ENCODE peak calls at places on chromosomes 16 and 17, in ten cellular contexts. One of them, this sample, is unnamed.

GRCh38 chr17:49694847-49695697 is 12.7 kb downstream of the SLC35B1 start:
- DNase-seq in SK-N-SH: peak
- DNase-seq in A549: peak
- DNase-seq in IMR-90: no peak
- DNase-seq in AG10803: peak
- DNase-seq in adrenal gland: peak
- DNase-seq in pancreas: peak
- DNase-seq in H1: no peak
- DNase-seq in cardiac fibroblast: peak
- DNase-seq in AG09319: no peak
- DNase-seq in this sample: peak

GRCh38 chr17:16934133-16934795 is 37.7 kb downstream of the TNFRSF13B start:
- DNase-seq in SK-N-SH: no peak
- DNase-seq in A549: no peak
- DNase-seq in IMR-90: no peak
- DNase-seq in AG10803: no peak
- DNase-seq in adrenal gland: no peak
- DNase-seq in pancreas: no peak
- DNase-seq in H1: no peak
- DNase-seq in cardiac fibroblast: no peak
- DNase-seq in AG09319: no peak
- DNase-seq in this sample: peak

GRCh38 chr17:27596106-27596505 is 34.9 kb upstream of the LGALS9 start:
- DNase-seq in SK-N-SH: no peak
- DNase-seq in A549: no peak
- DNase-seq in IMR-90: peak
- DNase-seq in AG10803: no peak
- DNase-seq in adrenal gland: no peak
- DNase-seq in pancreas: no peak
- DNase-seq in H1: no peak
- DNase-seq in cardiac fibroblast: no peak
- DNase-seq in AG09319: no peak
- DNase-seq in this sample: no peak

GRCh38 chr17:69500911-69501429 is 86.5 kb downstream of the MAP2K6 start:
- DNase-seq in SK-N-SH: no peak
- DNase-seq in A549: no peak
- DNase-seq in IMR-90: no peak
- DNase-seq in AG10803: peak
- DNase-seq in adrenal gland: no peak
- DNase-seq in pancreas: no peak
- DNase-seq in H1: no peak
- DNase-seq in cardiac fibroblast: no peak
- DNase-seq in AG09319: no peak
- DNase-seq in this sample: no peak

GRCh38 chr16:86414991-86415740 is 95.2 kb upstream of the FOXF1 start:
- DNase-seq in SK-N-SH: no peak
- DNase-seq in A549: no peak
- DNase-seq in IMR-90: no peak
- DNase-seq in AG10803: no peak
- DNase-seq in adrenal gland: peak
- DNase-seq in pancreas: no peak
- DNase-seq in H1: no peak
- DNase-seq in cardiac fibroblast: peak
- DNase-seq in AG09319: no peak
- DNase-seq in this sample: no peak

GRCh38 chr17:33986566-33986965 is 268.5 kb upstream of the CCL2 start:
- DNase-seq in SK-N-SH: no peak
- DNase-seq in A549: no peak
- DNase-seq in IMR-90: no peak
- DNase-seq in AG10803: no peak
- DNase-seq in adrenal gland: no peak
- DNase-seq in pancreas: no peak
- DNase-seq in H1: no peak
- DNase-seq in cardiac fibroblast: no peak
- DNase-seq in AG09319: no peak
- DNase-seq in this sample: no peak

GRCh38 chr16:14489460-14489859 is 140.6 kb downstream of the PARN start:
- DNase-seq in SK-N-SH: peak
- DNase-seq in A549: peak
- DNase-seq in IMR-90: peak
- DNase-seq in AG10803: peak
- DNase-seq in adrenal gland: peak
- DNase-seq in pancreas: no peak
- DNase-seq in H1: no peak
- DNase-seq in cardiac fibroblast: no peak
- DNase-seq in AG09319: no peak
- DNase-seq in this sample: no peak

GRCh38 chr16:88591577-88592021 is 21.4 kb downstream of the ZC3H18 start:
- DNase-seq in SK-N-SH: no peak
- DNase-seq in A549: no peak
- DNase-seq in IMR-90: peak
- DNase-seq in AG10803: peak
- DNase-seq in adrenal gland: peak
- DNase-seq in pancreas: no peak
- DNase-seq in H1: no peak
- DNase-seq in cardiac fibroblast: no peak
- DNase-seq in AG09319: peak
- DNase-seq in this sample: no peak

GRCh38 chr16:87541004-87541881 is 48.4 kb upstream of the ZCCHC14 start:
- DNase-seq in SK-N-SH: peak
- DNase-seq in A549: no peak
- DNase-seq in IMR-90: peak
- DNase-seq in AG10803: peak
- DNase-seq in adrenal gland: no peak
- DNase-seq in pancreas: no peak
- DNase-seq in H1: no peak
- DNase-seq in cardiac fibroblast: peak
- DNase-seq in AG09319: no peak
- DNase-seq in this sample: no peak

GRCh38 chr16:54194008-54194731 is 92.4 kb downstream of the IRX3 start:
- DNase-seq in SK-N-SH: no peak
- DNase-seq in A549: no peak
- DNase-seq in IMR-90: no peak
- DNase-seq in AG10803: peak
- DNase-seq in adrenal gland: peak
- DNase-seq in pancreas: peak
- DNase-seq in H1: no peak
- DNase-seq in cardiac fibroblast: peak
- DNase-seq in AG09319: no peak
- DNase-seq in this sample: no peak

GRCh38 chr17:62718420-62718819 is 89.7 kb downstream of the MARCHF10 start:
- DNase-seq in SK-N-SH: no peak
- DNase-seq in A549: no peak
- DNase-seq in IMR-90: peak
- DNase-seq in AG10803: peak
- DNase-seq in adrenal gland: no peak
- DNase-seq in pancreas: no peak
- DNase-seq in H1: no peak
- DNase-seq in cardiac fibroblast: peak
- DNase-seq in AG09319: no peak
- DNase-seq in this sample: no peak

GRCh38 chr17:77435272-77436057 is 294.7 kb downstream of the SEC14L1 start:
- DNase-seq in SK-N-SH: no peak
- DNase-seq in A549: no peak
- DNase-seq in IMR-90: no peak
- DNase-seq in AG10803: no peak
- DNase-seq in adrenal gland: no peak
- DNase-seq in pancreas: no peak
- DNase-seq in H1: no peak
- DNase-seq in cardiac fibroblast: no peak
- DNase-seq in AG09319: no peak
- DNase-seq in this sample: no peak

GRCh38 chr17:28416703-28417311 is 10.8 kb upstream of the SLC46A1 start:
- DNase-seq in SK-N-SH: peak
- DNase-seq in A549: peak
- DNase-seq in IMR-90: peak
- DNase-seq in AG10803: peak
- DNase-seq in adrenal gland: peak
- DNase-seq in pancreas: peak
- DNase-seq in H1: no peak
- DNase-seq in cardiac fibroblast: peak
- DNase-seq in AG09319: no peak
- DNase-seq in this sample: no peak

GRCh38 chr17:72139213-72139612 is 18.4 kb downstream of the SOX9 start:
- DNase-seq in SK-N-SH: no peak
- DNase-seq in A549: no peak
- DNase-seq in IMR-90: peak
- DNase-seq in AG10803: no peak
- DNase-seq in adrenal gland: no peak
- DNase-seq in pancreas: no peak
- DNase-seq in H1: no peak
- DNase-seq in cardiac fibroblast: peak
- DNase-seq in AG09319: no peak
- DNase-seq in this sample: no peak

GRCh38 chr16:69855587-69855986 is 93.5 kb downstream of the WWP2 start:
- DNase-seq in SK-N-SH: no peak
- DNase-seq in A549: no peak
- DNase-seq in IMR-90: no peak
- DNase-seq in AG10803: no peak
- DNase-seq in adrenal gland: no peak
- DNase-seq in pancreas: no peak
- DNase-seq in H1: no peak
- DNase-seq in cardiac fibroblast: peak
- DNase-seq in AG09319: no peak
- DNase-seq in this sample: no peak

GRCh38 chr17:5832886-5833285 is 237.3 kb upstream of the WSCD1 start:
- DNase-seq in SK-N-SH: no peak
- DNase-seq in A549: peak
- DNase-seq in IMR-90: peak
- DNase-seq in AG10803: peak
- DNase-seq in adrenal gland: no peak
- DNase-seq in pancreas: no peak
- DNase-seq in H1: no peak
- DNase-seq in cardiac fibroblast: peak
- DNase-seq in AG09319: peak
- DNase-seq in this sample: no peak
- TF ChIP-seq CTCF in SK-N-SH: no peak
- TF ChIP-seq CTCF in A549: no peak
- TF ChIP-seq CTCF in IMR-90: no peak
- TF ChIP-seq CTCF in AG10803: no peak
- TF ChIP-seq CTCF in adrenal gland: no peak
- TF ChIP-seq CTCF in pancreas: no peak
- TF ChIP-seq CTCF in H1: no peak
- TF ChIP-seq CTCF in cardiac fibroblast: no peak
- TF ChIP-seq CTCF in AG09319: no peak
- TF ChIP-seq CTCF in this sample: no peak

GRCh38 chr16:1184156-1184868 is 31.4 kb downstream of the CACNA1H start:
- DNase-seq in SK-N-SH: no peak
- DNase-seq in A549: peak
- DNase-seq in IMR-90: no peak
- DNase-seq in AG10803: no peak
- DNase-seq in adrenal gland: no peak
- DNase-seq in pancreas: no peak
- DNase-seq in H1: no peak
- DNase-seq in cardiac fibroblast: no peak
- DNase-seq in AG09319: no peak
- DNase-seq in this sample: no peak
- TF ChIP-seq CTCF in SK-N-SH: peak
- TF ChIP-seq CTCF in A549: no peak
- TF ChIP-seq CTCF in IMR-90: peak
- TF ChIP-seq CTCF in AG10803: no peak
- TF ChIP-seq CTCF in adrenal gland: no peak
- TF ChIP-seq CTCF in pancreas: no peak
- TF ChIP-seq CTCF in H1: peak
- TF ChIP-seq CTCF in cardiac fibroblast: no peak
- TF ChIP-seq CTCF in AG09319: no peak
- TF ChIP-seq CTCF in this sample: peak

DNA sequence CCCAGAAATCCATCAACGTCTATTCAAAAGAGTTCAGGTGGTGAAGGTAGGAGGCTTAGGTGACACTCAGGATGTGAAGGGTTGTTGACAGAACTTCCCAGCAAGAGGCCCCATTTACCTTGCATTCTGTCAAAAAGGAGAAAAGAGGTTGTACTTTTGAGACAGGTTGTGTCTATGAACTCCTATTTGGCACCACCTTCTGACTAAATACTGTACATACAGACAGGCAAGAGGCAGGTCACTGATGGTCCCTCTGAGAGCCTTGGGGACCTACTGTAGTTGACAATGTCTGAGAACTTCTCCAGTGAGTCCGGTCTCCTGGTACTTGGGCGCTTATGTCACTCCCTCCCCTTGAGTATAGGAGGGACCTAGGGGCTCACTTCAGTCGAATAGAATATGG is 479.3 kb upstream of the ZFHX3 start:
- DNase-seq in SK-N-SH: no peak
- DNase-seq in A549: peak
- DNase-seq in IMR-90: peak
- DNase-seq in AG10803: no peak
- DNase-seq in adrenal gland: no peak
- DNase-seq in pancreas: no peak
- DNase-seq in H1: no peak
- DNase-seq in cardiac fibroblast: no peak
- DNase-seq in AG09319: no peak
- DNase-seq in this sample: no peak
- TF ChIP-seq CTCF in SK-N-SH: no peak
- TF ChIP-seq CTCF in A549: no peak
- TF ChIP-seq CTCF in IMR-90: no peak
- TF ChIP-seq CTCF in AG10803: no peak
- TF ChIP-seq CTCF in adrenal gland: no peak
- TF ChIP-seq CTCF in pancreas: no peak
- TF ChIP-seq CTCF in H1: peak
- TF ChIP-seq CTCF in cardiac fibroblast: no peak
- TF ChIP-seq CTCF in AG09319: no peak
- TF ChIP-seq CTCF in this sample: peak

GRCh38 chr16:85252461-85252860 is 140.2 kb upstream of the CIBAR2 start:
- DNase-seq in SK-N-SH: no peak
- DNase-seq in A549: no peak
- DNase-seq in IMR-90: no peak
- DNase-seq in AG10803: no peak
- DNase-seq in adrenal gland: no peak
- DNase-seq in pancreas: no peak
- DNase-seq in H1: no peak
- DNase-seq in cardiac fibroblast: no peak
- DNase-seq in AG09319: no peak
- DNase-seq in this sample: no peak

GRCh38 chr16:85255777-85256176 is 143.5 kb upstream of the CIBAR2 start:
- DNase-seq in SK-N-SH: no peak
- DNase-seq in A549: no peak
- DNase-seq in IMR-90: no peak
- DNase-seq in AG10803: no peak
- DNase-seq in adrenal gland: no peak
- DNase-seq in pancreas: no peak
- DNase-seq in H1: no peak
- DNase-seq in cardiac fibroblast: no peak
- DNase-seq in AG09319: no peak
- DNase-seq in this sample: no peak

GRCh38 chr16:85254921-85255320 is 142.6 kb upstream of the CIBAR2 start:
- DNase-seq in SK-N-SH: no peak
- DNase-seq in A549: no peak
- DNase-seq in IMR-90: no peak
- DNase-seq in AG10803: no peak
- DNase-seq in adrenal gland: no peak
- DNase-seq in pancreas: no peak
- DNase-seq in H1: no peak
- DNase-seq in cardiac fibroblast: no peak
- DNase-seq in AG09319: no peak
- DNase-seq in this sample: no peak

GRCh38 chr16:85253127-85253941 is 141.1 kb upstream of the CIBAR2 start:
- DNase-seq in SK-N-SH: peak
- DNase-seq in A549: peak
- DNase-seq in IMR-90: peak
- DNase-seq in AG10803: peak
- DNase-seq in adrenal gland: peak
- DNase-seq in pancreas: peak
- DNase-seq in H1: no peak
- DNase-seq in cardiac fibroblast: peak
- DNase-seq in AG09319: no peak
- DNase-seq in this sample: no peak

GRCh38 chr16:85254051-85254450 is 141.8 kb upstream of the CIBAR2 start:
- DNase-seq in SK-N-SH: no peak
- DNase-seq in A549: no peak
- DNase-seq in IMR-90: no peak
- DNase-seq in AG10803: no peak
- DNase-seq in adrenal gland: no peak
- DNase-seq in pancreas: no peak
- DNase-seq in H1: no peak
- DNase-seq in cardiac fibroblast: no peak
- DNase-seq in AG09319: no peak
- DNase-seq in this sample: no peak
- TF ChIP-seq CTCF in SK-N-SH: no peak
- TF ChIP-seq CTCF in A549: no peak
- TF ChIP-seq CTCF in IMR-90: no peak
- TF ChIP-seq CTCF in AG10803: no peak
- TF ChIP-seq CTCF in adrenal gland: no peak
- TF ChIP-seq CTCF in pancreas: no peak
- TF ChIP-seq CTCF in H1: no peak
- TF ChIP-seq CTCF in cardiac fibroblast: no peak
- TF ChIP-seq CTCF in AG09319: no peak
- TF ChIP-seq CTCF in this sample: no peak